ENCODE peak calls at places on chromosomes 16 and 17, in eight cellular contexts. One of them, this sample, is unnamed.

GRCh38 chr17:57868007-57868774 is 18.3 kb upstream of the MRPS23 start:
- DNase-seq in uterus: peak; percentile 92
- DNase-seq in heart left ventricle: peak; percentile 87
- DNase-seq in upper lobe of right lung: no peak
- DNase-seq in coronary artery: peak; percentile 90
- DNase-seq in AG04450: peak; percentile 71
- DNase-seq in fibroblast of pulmonary artery: peak; percentile 85
- DNase-seq in thyroid gland: peak; percentile 28
- DNase-seq in this sample: peak; percentile 95

GRCh38 chr17:57108656-57109392 is 23.8 kb downstream of the AKAP1 start:
- DNase-seq in fibroblast of pulmonary artery: no peak
- DNase-seq in uterus: no peak
- DNase-seq in AG04450: no peak
- DNase-seq in upper lobe of right lung: no peak
- DNase-seq in heart left ventricle: no peak
- DNase-seq in thyroid gland: no peak
- DNase-seq in coronary artery: no peak
- DNase-seq in this sample: no peak

GRCh38 chr17:77396610-77397009 is 255.8 kb downstream of the SEC14L1 start:
- DNase-seq in thyroid gland: no peak
- DNase-seq in coronary artery: no peak
- DNase-seq in heart left ventricle: no peak
- DNase-seq in fibroblast of pulmonary artery: no peak
- DNase-seq in upper lobe of right lung: no peak
- DNase-seq in uterus: no peak
- DNase-seq in AG04450: no peak
- DNase-seq in this sample: no peak

GRCh38 chr17:81556863-81557262 is 4.7 kb upstream of the FAAP100 start:
- DNase-seq in AG04450: no peak
- DNase-seq in uterus: no peak
- DNase-seq in upper lobe of right lung: no peak
- DNase-seq in thyroid gland: no peak
- DNase-seq in heart left ventricle: peak; percentile 47
- DNase-seq in coronary artery: no peak
- DNase-seq in fibroblast of pulmonary artery: no peak
- DNase-seq in this sample: no peak

GRCh38 chr17:82356028-82356427 is 3.0 kb upstream of the TEX19 start:
- DNase-seq in AG04450: no peak
- DNase-seq in heart left ventricle: no peak
- DNase-seq in thyroid gland: peak; percentile 100
- DNase-seq in fibroblast of pulmonary artery: peak; percentile 20
- DNase-seq in coronary artery: no peak
- DNase-seq in upper lobe of right lung: peak; percentile 81
- DNase-seq in uterus: no peak
- DNase-seq in this sample: no peak

GRCh38 chr17:57875109-57876022 is 25.5 kb upstream of the MRPS23 start:
- DNase-seq in coronary artery: peak; percentile 96
- DNase-seq in AG04450: peak; percentile 97
- DNase-seq in uterus: peak; percentile 86
- DNase-seq in upper lobe of right lung: peak; percentile 82
- DNase-seq in heart left ventricle: peak; percentile 88
- DNase-seq in fibroblast of pulmonary artery: peak; percentile 98
- DNase-seq in thyroid gland: peak; percentile 80
- DNase-seq in this sample: peak; percentile 98

GRCh38 chr17:27158390-27158789 is 135.5 kb upstream of the WSB1 start:
- DNase-seq in thyroid gland: no peak
- DNase-seq in AG04450: no peak
- DNase-seq in fibroblast of pulmonary artery: no peak
- DNase-seq in coronary artery: no peak
- DNase-seq in uterus: no peak
- DNase-seq in heart left ventricle: no peak
- DNase-seq in upper lobe of right lung: no peak
- DNase-seq in this sample: no peak

GRCh38 chr17:73455050-73455687 is 143.4 kb upstream of the CDC42EP4 start:
- DNase-seq in fibroblast of pulmonary artery: no peak
- DNase-seq in AG04450: no peak
- DNase-seq in heart left ventricle: no peak
- DNase-seq in uterus: no peak
- DNase-seq in coronary artery: no peak
- DNase-seq in upper lobe of right lung: no peak
- DNase-seq in thyroid gland: peak; percentile 32
- DNase-seq in this sample: no peak

GRCh38 chr17:39195568-39196160 is 1.8 kb downstream of the CACNB1 start:
- DNase-seq in fibroblast of pulmonary artery: no peak
- DNase-seq in coronary artery: no peak
- DNase-seq in upper lobe of right lung: peak; percentile 80
- DNase-seq in heart left ventricle: no peak
- DNase-seq in uterus: no peak
- DNase-seq in thyroid gland: peak; percentile 72
- DNase-seq in AG04450: no peak
- DNase-seq in this sample: no peak

GRCh38 chr17:61456688-61457225 is 4.5 kb downstream of the TBX4 start:
- DNase-seq in fibroblast of pulmonary artery: no peak
- DNase-seq in heart left ventricle: peak; percentile 49
- DNase-seq in thyroid gland: no peak
- DNase-seq in upper lobe of right lung: peak; percentile 62
- DNase-seq in AG04450: no peak
- DNase-seq in coronary artery: peak; percentile 35
- DNase-seq in uterus: no peak
- DNase-seq in this sample: no peak

GRCh38 chr17:61458491-61459433 is 6.5 kb downstream of the TBX4 start:
- DNase-seq in uterus: no peak
- DNase-seq in heart left ventricle: no peak
- DNase-seq in coronary artery: peak; percentile 58
- DNase-seq in upper lobe of right lung: no peak
- DNase-seq in thyroid gland: no peak
- DNase-seq in fibroblast of pulmonary artery: no peak
- DNase-seq in AG04450: no peak
- DNase-seq in this sample: no peak

GRCh38 chr17:61458000-61458399 is 5.8 kb downstream of the TBX4 start:
- DNase-seq in heart left ventricle: no peak
- DNase-seq in thyroid gland: no peak
- DNase-seq in fibroblast of pulmonary artery: no peak
- DNase-seq in uterus: no peak
- DNase-seq in AG04450: no peak
- DNase-seq in coronary artery: no peak
- DNase-seq in upper lobe of right lung: peak; percentile 46
- DNase-seq in this sample: no peak

GRCh38 chr17:61455754-61456681 is 3.8 kb downstream of the TBX4 start:
- DNase-seq in AG04450: no peak
- DNase-seq in thyroid gland: no peak
- DNase-seq in upper lobe of right lung: peak; percentile 60
- DNase-seq in heart left ventricle: no peak
- DNase-seq in fibroblast of pulmonary artery: no peak
- DNase-seq in uterus: no peak
- DNase-seq in coronary artery: peak; percentile 46
- DNase-seq in this sample: no peak

GRCh38 chr17:61457226-61457983 is 5.2 kb downstream of the TBX4 start:
- DNase-seq in upper lobe of right lung: peak; percentile 61
- DNase-seq in uterus: no peak
- DNase-seq in thyroid gland: no peak
- DNase-seq in coronary artery: peak; percentile 58
- DNase-seq in AG04450: no peak
- DNase-seq in heart left ventricle: peak; percentile 52
- DNase-seq in fibroblast of pulmonary artery: no peak
- DNase-seq in this sample: no peak
- H3K4me3 ChIP-seq in upper lobe of right lung: peak overlapping the region; percentile 46
- H3K4me3 ChIP-seq in uterus: no peak overlapping the region
- H3K4me3 ChIP-seq in thyroid gland: no peak overlapping the region
- H3K4me3 ChIP-seq in coronary artery: peak overlapping the region; percentile 61
- H3K4me3 ChIP-seq in AG04450: no peak overlapping the region
- H3K4me3 ChIP-seq in heart left ventricle: peak overlapping the region; percentile 50
- H3K4me3 ChIP-seq in fibroblast of pulmonary artery: no peak overlapping the region
- H3K4me3 ChIP-seq in this sample: no peak overlapping the region

DNA sequence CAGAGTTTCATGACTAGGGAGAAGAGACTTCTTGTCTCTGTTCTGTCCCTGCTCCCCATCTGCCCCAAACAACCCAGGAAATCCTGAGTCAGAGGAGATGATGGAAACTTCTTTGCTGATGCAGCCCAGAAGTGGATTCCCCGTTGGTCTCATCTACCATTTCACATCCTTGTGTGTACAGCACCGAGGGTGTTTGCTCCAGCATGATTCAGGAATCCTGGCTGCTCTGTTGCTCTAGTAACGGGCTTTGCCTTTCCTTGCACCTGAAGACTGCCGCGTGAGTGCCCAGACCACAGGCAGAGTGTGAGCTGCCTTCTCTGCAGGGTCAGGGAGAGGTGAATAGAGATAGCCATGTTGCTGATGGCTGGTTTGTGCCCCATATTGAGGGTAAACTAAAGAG is 408.4 kb downstream of the CPPED1 start:
- DNase-seq in heart left ventricle: no peak
- DNase-seq in AG04450: no peak
- DNase-seq in thyroid gland: no peak
- DNase-seq in uterus: no peak
- DNase-seq in coronary artery: no peak
- DNase-seq in upper lobe of right lung: no peak
- DNase-seq in fibroblast of pulmonary artery: no peak
- DNase-seq in this sample: peak; percentile 13
- TF ChIP-seq CTCF in heart left ventricle: no peak
- TF ChIP-seq CTCF in AG04450: no peak
- TF ChIP-seq CTCF in thyroid gland: no peak
- TF ChIP-seq CTCF in uterus: no peak
- TF ChIP-seq CTCF in coronary artery: no peak
- TF ChIP-seq CTCF in upper lobe of right lung: no peak
- TF ChIP-seq CTCF in fibroblast of pulmonary artery: no peak
- TF ChIP-seq CTCF in this sample: no peak

GRCh38 chr16:3051489-3051888 is 5.1 kb downstream of the MMP25 start:
- DNase-seq in coronary artery: no peak
- DNase-seq in uterus: no peak
- DNase-seq in upper lobe of right lung: no peak
- DNase-seq in fibroblast of pulmonary artery: no peak
- DNase-seq in thyroid gland: no peak
- DNase-seq in heart left ventricle: no peak
- DNase-seq in AG04450: no peak
- DNase-seq in this sample: no peak

GRCh38 chr16:3056336-3057180 is 8.9 kb upstream of the IL32 start:
- DNase-seq in coronary artery: no peak
- DNase-seq in fibroblast of pulmonary artery: no peak
- DNase-seq in uterus: no peak
- DNase-seq in thyroid gland: no peak
- DNase-seq in heart left ventricle: no peak
- DNase-seq in AG04450: no peak
- DNase-seq in upper lobe of right lung: no peak
- DNase-seq in this sample: no peak

GRCh38 chr16:3058173-3059030 is 7.0 kb upstream of the IL32 start:
- DNase-seq in AG04450: no peak
- DNase-seq in upper lobe of right lung: peak; percentile 81
- DNase-seq in thyroid gland: peak; percentile 53
- DNase-seq in uterus: no peak
- DNase-seq in fibroblast of pulmonary artery: peak; percentile 23
- DNase-seq in heart left ventricle: peak; percentile 79
- DNase-seq in coronary artery: no peak
- DNase-seq in this sample: peak; percentile 24

GRCh38 chr16:3057181-3058166 is 8.0 kb upstream of the IL32 start:
- DNase-seq in uterus: no peak
- DNase-seq in heart left ventricle: no peak
- DNase-seq in AG04450: no peak
- DNase-seq in thyroid gland: no peak
- DNase-seq in fibroblast of pulmonary artery: no peak
- DNase-seq in coronary artery: no peak
- DNase-seq in upper lobe of right lung: no peak
- DNase-seq in this sample: no peak

DNA sequence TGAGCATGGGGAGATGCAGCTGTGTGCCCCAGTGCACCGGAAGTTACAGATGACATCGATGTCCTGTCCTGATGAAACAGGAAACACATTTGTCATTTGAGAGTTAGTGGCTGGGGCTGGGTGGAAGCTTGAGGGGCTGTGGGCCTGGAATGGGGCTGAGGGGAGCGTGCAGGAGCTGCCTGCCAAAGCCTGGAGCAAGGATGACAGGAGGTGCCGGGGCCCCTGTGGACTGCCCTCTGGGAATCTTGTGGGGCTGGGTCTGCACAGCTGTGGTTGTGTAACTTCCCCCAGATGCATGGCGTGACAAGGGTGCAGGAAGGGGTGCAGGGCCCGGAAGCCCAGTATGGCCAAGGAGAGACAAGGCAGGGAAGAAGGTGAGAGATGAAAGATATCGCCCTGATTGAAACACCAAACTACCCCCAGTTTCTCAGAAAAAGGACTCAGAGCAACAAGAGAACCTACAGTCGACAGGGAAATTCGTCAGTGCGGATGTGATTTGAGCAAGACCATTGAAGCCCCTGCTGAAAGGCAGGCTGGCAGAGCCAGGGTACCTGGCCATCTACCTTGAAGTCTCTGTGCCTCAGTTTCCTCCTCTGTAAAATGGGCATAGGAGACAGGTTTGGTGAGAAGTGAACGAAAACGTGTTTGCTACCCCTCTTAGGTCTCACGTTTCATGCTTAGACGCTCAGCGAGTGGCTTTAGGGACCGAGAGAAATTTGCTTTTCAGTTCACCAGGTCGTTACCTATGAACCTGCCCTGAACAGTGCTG is 8.8 kb downstream of the MMP25 start:
- DNase-seq in heart left ventricle: no peak
- DNase-seq in thyroid gland: no peak
- DNase-seq in upper lobe of right lung: no peak
- DNase-seq in AG04450: no peak
- DNase-seq in coronary artery: no peak
- DNase-seq in uterus: no peak
- DNase-seq in fibroblast of pulmonary artery: no peak
- DNase-seq in this sample: no peak
- H3K4me3 ChIP-seq in heart left ventricle: no peak overlapping the region
- H3K4me3 ChIP-seq in thyroid gland: no peak overlapping the region
- H3K4me3 ChIP-seq in upper lobe of right lung: no peak overlapping the region
- H3K4me3 ChIP-seq in AG04450: no peak overlapping the region
- H3K4me3 ChIP-seq in coronary artery: no peak overlapping the region
- H3K4me3 ChIP-seq in uterus: no peak overlapping the region
- H3K4me3 ChIP-seq in fibroblast of pulmonary artery: no peak overlapping the region
- H3K4me3 ChIP-seq in this sample: no peak overlapping the region

GRCh38 chr17:1386265-1386664 is 13.8 kb downstream of the YWHAE start:
- DNase-seq in AG04450: no peak
- DNase-seq in coronary artery: no peak
- DNase-seq in heart left ventricle: no peak
- DNase-seq in upper lobe of right lung: no peak
- DNase-seq in uterus: no peak
- DNase-seq in thyroid gland: no peak
- DNase-seq in fibroblast of pulmonary artery: no peak
- DNase-seq in this sample: no peak
- TF ChIP-seq CTCF in AG04450: no peak
- TF ChIP-seq CTCF in coronary artery: no peak
- TF ChIP-seq CTCF in heart left ventricle: no peak
- TF ChIP-seq CTCF in upper lobe of right lung: no peak
- TF ChIP-seq CTCF in uterus: no peak
- TF ChIP-seq CTCF in thyroid gland: no peak
- TF ChIP-seq CTCF in fibroblast of pulmonary artery: no peak
- TF ChIP-seq CTCF in this sample: no peak

GRCh38 chr16:27429330-27429871 is 27.4 kb downstream of the IL21R start:
- DNase-seq in uterus: no peak
- DNase-seq in thyroid gland: no peak
- DNase-seq in heart left ventricle: no peak
- DNase-seq in coronary artery: peak; percentile 17
- DNase-seq in fibroblast of pulmonary artery: no peak
- DNase-seq in AG04450: no peak
- DNase-seq in upper lobe of right lung: peak; percentile 19
- DNase-seq in this sample: no peak
- H3K4me3 ChIP-seq in uterus: no peak overlapping the region
- H3K4me3 ChIP-seq in thyroid gland: no peak overlapping the region
- H3K4me3 ChIP-seq in heart left ventricle: no peak overlapping the region
- H3K4me3 ChIP-seq in coronary artery: no peak overlapping the region
- H3K4me3 ChIP-seq in fibroblast of pulmonary artery: no peak overlapping the region
- H3K4me3 ChIP-seq in AG04450: no peak overlapping the region
- H3K4me3 ChIP-seq in upper lobe of right lung: no peak overlapping the region
- H3K4me3 ChIP-seq in this sample: no peak overlapping the region

GRCh38 chr16:10202650-10203049 is 20.4 kb upstream of the GRIN2A start:
- DNase-seq in AG04450: no peak
- DNase-seq in fibroblast of pulmonary artery: no peak
- DNase-seq in coronary artery: no peak
- DNase-seq in upper lobe of right lung: no peak
- DNase-seq in uterus: no peak
- DNase-seq in heart left ventricle: no peak
- DNase-seq in thyroid gland: no peak
- DNase-seq in this sample: no peak
- TF ChIP-seq CTCF in AG04450: no peak
- TF ChIP-seq CTCF in fibroblast of pulmonary artery: no peak
- TF ChIP-seq CTCF in coronary artery: no peak
- TF ChIP-seq CTCF in upper lobe of right lung: no peak
- TF ChIP-seq CTCF in uterus: no peak
- TF ChIP-seq CTCF in heart left ventricle: no peak
- TF ChIP-seq CTCF in thyroid gland: no peak
- TF ChIP-seq CTCF in this sample: no peak